ENCODE peak calls at places on chromosomes 13 and 19, in eight cellular contexts. C, Q, O, E, P, G, T and I are unnamed samples. For H3K4me1, the result is how much of the 10 kb centered on the place peaks cover.

GRCh38 chr13:99119686-99120085 is 81.0 kb upstream of the UBAC2 start:
- DNase-seq in T (no peak), G (no peak), C (no peak), O (no peak), Q (no peak), P (peak), E (no peak), I (no peak)

GRCh38 chr13:114282143-114282685 is 813 bp downstream of the UPF3A start:
- DNase-seq in T (peak), G (no peak), P (peak), Q (no peak), O (peak), C (peak), E (peak), I (no peak)

GRCh38 chr13:103358245-103358932 is 292.2 kb upstream of the SLC10A2 start:
- DNase-seq in Q (no peak), T (no peak), O (no peak), G (no peak), C (no peak), P (no peak), E (no peak), I (no peak)

GRCh38 chr13:30685320-30685859 is 50.0 kb upstream of the ALOX5AP start:
- DNase-seq in O (no peak), G (no peak), Q (no peak), T (no peak), P (no peak), E (no peak), C (peak), I (no peak)

GRCh38 chr13:23621316-23621645 is 51.1 kb downstream of the TNFRSF19 start:
- DNase-seq in T (no peak), E (no peak), P (peak), G (no peak), O (no peak), C (peak), Q (no peak), I (no peak)

GRCh38 chr13:27403252-27403678 is 21.2 kb upstream of the GTF3A start:
- DNase-seq in Q (no peak), C (peak), O (no peak), T (no peak), P (peak), G (no peak), E (no peak), I (no peak)

GRCh38 chr13:100751826-100752225 is 77.2 kb upstream of the TMTC4 start:
- DNase-seq in G (no peak), E (no peak), T (no peak), C (no peak), Q (no peak), O (no peak), P (no peak), I (no peak)

GRCh38 chr13:109790951-109791605 is 4.7 kb upstream of the IRS2 start:
- DNase-seq in G (peak), P (peak), O (no peak), Q (no peak), E (no peak), C (peak), T (no peak), I (peak)

GRCh38 chr13:32911506-32911905 is 104.7 kb upstream of the KL start:
- DNase-seq in E (no peak), O (no peak), Q (no peak), C (peak), P (peak), G (no peak), T (no peak), I (peak)

GRCh38 chr13:109412232-109412935 is 374.0 kb downstream of the IRS2 start:
- DNase-seq in C (peak), T (peak), Q (no peak), O (no peak), E (peak), G (no peak), P (no peak), I (no peak)

GRCh38 chr13:98548230-98548629 is 28.7 kb downstream of the STK24 start:
- DNase-seq in G (no peak), Q (no peak), C (peak), T (no peak), O (no peak), P (no peak), E (no peak), I (no peak)

GRCh38 chr19:1081301-1082164 is 13.6 kb downstream of the POLR2E start:
- DNase-seq in E (no peak), Q (no peak), C (no peak), T (peak), G (no peak), O (no peak), P (no peak), I (no peak)

GRCh38 chr19:33498391-33499000 is 23.1 kb downstream of the PEPD start:
- DNase-seq in C (no peak), O (no peak), Q (no peak), G (no peak), E (no peak), T (peak), P (no peak), I (no peak)

GRCh38 chr19:17389957-17390664 is 3.9 kb downstream of the CCDC194 start:
- DNase-seq in O (peak), E (no peak), G (no peak), Q (no peak), C (no peak), P (no peak), T (no peak), I (no peak)

GRCh38 chr13:99968521-99969367 is 2.8 kb downstream of the ZIC5 start:
- DNase-seq in T (peak), C (peak), E (no peak), G (no peak), Q (no peak), O (no peak), P (no peak), I (no peak)

GRCh38 chr13:74066937-74067336 is 67.3 kb downstream of the KLF12 start:
- DNase-seq in O (no peak), Q (no peak), G (no peak), T (no peak), E (no peak), C (no peak), P (no peak), I (no peak)

GRCh38 chr13:74062933-74063332 is 71.3 kb downstream of the KLF12 start:
- DNase-seq in O (peak), P (no peak), C (peak), T (no peak), E (peak), Q (no peak), G (no peak), I (no peak)

GRCh38 chr13:74063533-74064100 is 70.6 kb downstream of the KLF12 start:
- DNase-seq in P (no peak), O (no peak), T (no peak), G (no peak), Q (no peak), E (no peak), C (no peak), I (no peak)

GRCh38 chr13:74064805-74065204 is 69.4 kb downstream of the KLF12 start:
- DNase-seq in T (no peak), Q (no peak), O (no peak), G (no peak), C (no peak), P (no peak), E (no peak), I (no peak)

GRCh38 chr13:74061939-74062595 is 72.1 kb downstream of the KLF12 start:
- DNase-seq in G (peak), C (peak), T (no peak), P (no peak), E (no peak), Q (no peak), O (peak), I (peak)
- H3K27ac ChIP-seq in G (peak), C (peak), T (no peak), P (no peak), E (peak), Q (no peak), O (peak), I (peak)

DNA sequence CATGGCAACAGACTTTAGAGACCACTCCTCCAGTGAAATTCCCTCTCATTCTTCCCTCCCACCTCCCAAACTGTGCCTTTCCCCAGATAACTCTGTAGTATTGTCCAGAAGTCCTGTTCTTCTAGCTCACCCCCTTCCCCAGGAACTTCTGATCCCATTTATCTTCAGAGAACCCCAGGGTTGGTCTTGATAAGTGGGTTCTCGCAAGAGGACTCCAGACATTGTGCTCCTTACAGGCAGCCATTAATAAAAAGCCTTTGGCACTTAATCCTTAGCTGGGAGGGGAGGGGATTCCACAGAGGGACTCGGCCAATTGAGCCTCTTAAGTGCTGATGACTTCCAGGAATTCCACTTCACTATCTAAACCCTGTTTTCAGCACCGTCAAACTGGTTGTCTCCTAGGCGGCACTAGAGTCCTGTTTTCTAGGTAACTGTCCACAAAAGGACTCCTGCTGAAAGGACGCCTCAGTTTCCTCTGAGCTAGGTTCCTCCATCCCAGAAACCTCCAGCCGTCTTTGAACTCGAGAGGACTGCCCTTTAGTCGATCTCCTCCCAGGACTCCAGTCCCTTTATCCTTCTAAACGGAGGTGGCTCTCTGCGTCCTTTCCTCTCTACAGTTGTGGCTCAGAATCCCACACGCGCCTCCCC is 2.0 kb downstream of the LTBP4 start:
- DNase-seq in E (no peak), G (no peak), Q (no peak), T (no peak), C (peak), O (peak), P (peak), I (no peak)
- H3K4me1 ChIP-seq in E (under half), G (half or more), Q (half or more), T (half or more), C (under half), O (under half), P (half or more), I (half or more)

GRCh38 chr19:16034958-16035560 is 41.2 kb upstream of the TPM4 start:
- DNase-seq in O (no peak), Q (no peak), G (no peak), C (no peak), P (no peak), E (no peak), T (no peak), I (no peak)
- H3K27ac ChIP-seq in O (no peak), Q (no peak), G (no peak), C (no peak), P (no peak), E (no peak), T (no peak), I (no peak)

GRCh38 chr19:13038306-13039210 is 43.3 kb downstream of the NFIX start:
- DNase-seq in O (no peak), E (no peak), P (no peak), G (no peak), T (no peak), C (peak), Q (no peak), I (no peak)
- H3K4me1 ChIP-seq in O (under half), E (half or more), P (half or more), G (under half), T (half or more), C (half or more), Q (half or more), I (under half)

DNA sequence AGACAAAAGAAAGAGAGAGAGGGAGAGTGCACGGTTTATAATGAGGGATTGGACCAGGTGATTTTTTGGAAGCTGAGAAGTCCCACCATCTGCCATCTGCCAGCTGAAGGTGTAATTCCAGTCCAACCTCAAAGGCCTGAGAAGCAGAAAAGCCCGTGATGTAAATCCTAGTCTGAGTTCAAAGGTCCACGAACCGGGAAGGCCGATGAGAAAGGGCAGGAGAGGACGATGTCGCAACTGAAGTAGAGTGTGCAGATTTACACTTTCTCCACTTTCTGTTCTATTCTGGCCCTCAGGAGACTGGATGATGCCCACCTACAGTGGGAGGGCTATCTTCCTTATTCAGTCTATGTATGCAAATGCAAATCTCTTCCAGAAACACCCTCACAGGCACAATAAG is 500.0 kb downstream of the DIAPH3 start:
- DNase-seq in O (no peak), T (no peak), P (no peak), G (no peak), C (no peak), E (no peak), Q (no peak), I (no peak)
- H3K27ac ChIP-seq in O (no peak), T (no peak), P (no peak), G (no peak), C (no peak), E (no peak), Q (no peak), I (no peak)

DNA sequence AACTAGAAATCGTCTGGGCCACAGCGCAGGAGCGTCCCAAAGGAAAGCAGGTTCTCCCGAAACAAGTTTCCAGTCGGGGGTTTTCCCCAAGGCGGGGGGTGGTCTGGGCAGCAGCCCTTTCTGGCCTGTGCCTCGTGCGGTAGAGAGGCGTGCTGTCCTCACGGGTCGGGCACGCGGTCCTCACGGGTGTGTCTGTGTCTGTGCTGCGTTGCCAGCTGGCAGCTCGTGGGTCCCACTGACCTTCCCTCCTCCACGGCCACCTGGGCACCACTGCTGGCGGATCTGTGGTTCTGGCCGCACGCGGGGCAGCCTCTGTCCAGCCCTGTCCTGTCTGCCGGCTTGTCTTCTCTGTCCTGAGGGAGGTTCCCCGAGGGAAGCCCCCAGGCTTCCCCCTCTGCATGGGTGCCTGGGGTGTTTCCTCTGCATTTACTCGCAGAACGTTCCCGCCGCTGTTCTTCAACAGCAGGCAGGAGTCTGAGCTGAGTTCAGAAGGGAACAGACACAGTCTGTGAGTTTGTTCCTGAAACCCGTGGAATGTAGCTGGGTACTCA is 98.2 kb upstream of the MCF2L start:
- DNase-seq in E (no peak), P (no peak), O (no peak), T (peak), C (no peak), G (no peak), Q (no peak), I (no peak)
- H3K4me1 ChIP-seq in E (under half), P (under half), O (under half), T (under half), C (under half), G (under half), Q (under half), I (under half)